ENCODE peak calls at places on chromosomes 4 and X, in seven cellular contexts. Z, L, K, C, H, R and M are unnamed samples.
A peak's percentile ranks its signal among the peaks of the same experiment; 100 is the strongest.

GRCh38 chr4:114187592-114187991 is 208.1 kb upstream of the ARSJ start:
- ATAC-seq in Z (no peak), L (no peak), K (no peak), C (no peak), H (no peak), R (no peak), M (no peak)

GRCh38 chr4:38673109-38673978 is 9.3 kb downstream of the KLF3 start:
- ATAC-seq in Z (peak; percentile 72), L (no peak), K (peak; percentile 73), C (peak; percentile 65), H (peak; percentile 33), R (peak; percentile 72), M (peak; percentile 48)

GRCh38 chrX:10158279-10158939 is 1.6 kb downstream of the CLCN4 start:
- ATAC-seq in Z (peak; percentile 28), L (peak; percentile 40), K (no peak), C (no peak), H (peak; percentile 55), R (no peak), M (no peak)

GRCh38 chrX:31356501-31357263 is 284.8 kb upstream of the FTHL17 start:
- ATAC-seq in Z (no peak), L (no peak), K (peak; percentile 96), C (no peak), H (no peak), R (no peak), M (no peak)

GRCh38 chrX:79036152-79036551 is 91.0 kb downstream of the P2RY10 start:
- ATAC-seq in Z (no peak), L (no peak), K (no peak), C (peak; percentile 26), H (no peak), R (no peak), M (no peak)

GRCh38 chr4:111807556-111807955 is 337.7 kb upstream of the FAM241A start:
- ATAC-seq in Z (no peak), L (no peak), K (no peak), C (no peak), H (no peak), R (no peak), M (no peak)

GRCh38 chrX:133783273-133783672 is 202.1 kb downstream of the GPC3 start:
- ATAC-seq in Z (no peak), L (peak; percentile 78), K (no peak), C (no peak), H (no peak), R (no peak), M (no peak)

GRCh38 chrX:53257166-53257565 is 24.2 kb downstream of the IQSEC2 start:
- ATAC-seq in Z (no peak), L (no peak), K (no peak), C (no peak), H (no peak), R (no peak), M (no peak)

GRCh38 chrX:150509703-150510102 is 58.7 kb upstream of the MTM1 start:
- ATAC-seq in Z (no peak), L (no peak), K (no peak), C (no peak), H (no peak), R (no peak), M (no peak)

GRCh38 chr4:36386691-36387090 is 105.3 kb downstream of the DTHD1 start:
- ATAC-seq in Z (no peak), L (peak; percentile 14), K (no peak), C (no peak), H (no peak), R (no peak), M (no peak)

GRCh38 chr4:128155231-128155855 is 94.2 kb downstream of the LARP1B start:
- ATAC-seq in Z (no peak), L (no peak), K (no peak), C (peak; percentile 51), H (no peak), R (no peak), M (no peak)

GRCh38 chrX:21806691-21807090 is 32.7 kb upstream of the MBTPS2 start:
- ATAC-seq in Z (no peak), L (no peak), K (no peak), C (no peak), H (no peak), R (no peak), M (no peak)

GRCh38 chr4:8435656-8436121 is 4.8 kb downstream of the ACOX3 start:
- ATAC-seq in Z (no peak), L (peak; percentile 78), K (no peak), C (no peak), H (peak; percentile 33), R (no peak), M (no peak)

GRCh38 chrX:105543271-105543670 is 279.1 kb upstream of the NRK start:
- ATAC-seq in Z (no peak), L (no peak), K (no peak), C (no peak), H (no peak), R (no peak), M (no peak)

GRCh38 chr4:105215609-105216313 is 69.1 kb downstream of the TET2 start:
- ATAC-seq in Z (no peak), L (peak; percentile 84), K (no peak), C (no peak), H (peak; percentile 78), R (no peak), M (no peak)

GRCh38 chrX:22135994-22136684 is 104.0 kb downstream of the PHEX start:
- ATAC-seq in Z (peak; percentile 75), L (peak; percentile 43), K (no peak), C (no peak), H (peak; percentile 48), R (peak; percentile 94), M (peak; percentile 39)

GRCh38 chr4:55458611-55459010 is 62.9 kb downstream of the TMEM165 start:
- ATAC-seq in Z (no peak), L (no peak), K (no peak), C (no peak), H (peak; percentile 65), R (no peak), M (no peak)

GRCh38 chrX:19193584-19193983 is 71.3 kb upstream of the ADGRG2 start:
- ATAC-seq in Z (no peak), L (no peak), K (peak; percentile 31), C (no peak), H (no peak), R (no peak), M (no peak)

GRCh38 chr4:162634390-162634789 is 470.6 kb upstream of the FSTL5 start:
- ATAC-seq in Z (no peak), L (no peak), K (no peak), C (no peak), H (no peak), R (no peak), M (no peak)

GRCh38 chr4:177272007-177272406 is 37.7 kb upstream of the NEIL3 start:
- ATAC-seq in Z (no peak), L (no peak), K (no peak), C (no peak), H (no peak), R (no peak), M (no peak)

GRCh38 chrX:68286980-68287379 is 146.3 kb downstream of the OPHN1 start:
- ATAC-seq in Z (no peak), L (no peak), K (no peak), C (no peak), H (no peak), R (no peak), M (no peak)

GRCh38 chr4:144646523-144647094 is 653 bp downstream of the HHIP start:
- ATAC-seq in Z (peak; percentile 91), L (peak; percentile 55), K (peak; percentile 85), C (no peak), H (peak; percentile 48), R (peak; percentile 5), M (peak; percentile 40)

GRCh38 chr4:79213040-79213439 is 112.8 kb downstream of the NAA11 start:
- ATAC-seq in Z (no peak), L (no peak), K (no peak), C (no peak), H (no peak), R (no peak), M (no peak)

GRCh38 chr4:79209822-79210635 is 115.8 kb downstream of the NAA11 start:
- ATAC-seq in Z (no peak), L (peak; percentile 23), K (peak; percentile 74), C (no peak), H (no peak), R (no peak), M (no peak)

GRCh38 chr4:79210636-79211049 is 115.2 kb downstream of the NAA11 start:
- ATAC-seq in Z (no peak), L (no peak), K (no peak), C (no peak), H (no peak), R (no peak), M (no peak)

GRCh38 chr4:79212311-79212710 is 113.5 kb downstream of the NAA11 start:
- ATAC-seq in Z (no peak), L (peak; percentile 49), K (no peak), C (no peak), H (no peak), R (no peak), M (no peak)

GRCh38 chr4:79211490-79211889 is 114.4 kb downstream of the NAA11 start:
- ATAC-seq in Z (no peak), L (no peak), K (no peak), C (no peak), H (no peak), R (no peak), M (no peak)
- TF ChIP-seq POLR2A in Z (no peak), L (no peak), K (no peak), C (no peak), H (no peak), R (no peak), M (no peak)

GRCh38 chr4:40055873-40056721 is 553 bp upstream of the N4BP2 start:
- ATAC-seq in Z (peak; percentile 45), L (peak; percentile 51), K (peak; percentile 52), C (no peak), H (peak; percentile 61), R (peak; percentile 47), M (peak; percentile 35)
- TF ChIP-seq POLR2A in Z (peak; percentile 54), L (peak; percentile 87), K (peak; percentile 78), C (no peak), H (peak; percentile 52), R (peak; percentile 84), M (peak; percentile 88)

DNA sequence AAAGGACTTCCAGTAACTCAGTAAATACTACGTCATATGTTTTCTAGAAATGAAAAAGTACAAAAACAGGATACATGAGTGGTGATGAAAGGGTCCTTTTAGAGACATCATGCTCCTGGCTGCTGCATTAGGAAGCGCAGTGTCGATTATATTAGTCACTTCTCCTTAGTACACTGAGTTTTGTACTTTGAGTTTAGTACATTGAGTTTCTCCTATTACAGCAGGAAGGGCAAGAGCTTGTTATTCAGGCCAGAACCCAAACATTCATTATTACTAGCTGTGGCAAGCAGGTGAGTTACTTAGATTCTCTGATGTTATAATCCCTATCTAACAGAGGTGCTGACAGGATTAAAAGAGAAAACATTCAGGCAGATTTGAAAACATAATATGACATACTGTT is 21.3 kb downstream of the RPGR start:
- ATAC-seq in Z (no peak), L (no peak), K (peak; percentile 58), C (peak; percentile 83), H (no peak), R (no peak), M (peak; percentile 80)
- TF ChIP-seq POLR2A in Z (no peak), L (no peak), K (no peak), C (no peak), H (no peak), R (no peak), M (no peak)

DNA sequence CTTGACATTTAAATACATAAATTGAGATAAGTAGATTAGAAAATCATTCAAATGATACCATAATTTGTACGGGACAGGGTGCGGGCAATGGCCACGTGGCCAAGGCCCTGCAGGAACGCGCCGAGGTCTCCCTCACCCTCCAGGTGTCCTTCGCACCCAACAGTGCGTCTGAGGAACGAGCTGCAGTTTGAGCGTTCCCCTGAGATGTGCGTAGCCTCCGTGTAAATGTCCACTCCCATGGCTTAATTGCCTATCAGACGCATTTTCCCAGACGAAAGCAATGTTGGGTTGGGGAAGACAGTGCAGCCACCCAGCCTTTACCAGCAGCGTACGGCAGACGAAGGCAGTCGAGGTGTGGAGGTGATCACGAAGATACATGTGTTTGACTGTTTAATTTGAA is 56.4 kb downstream of the CPLX1 start:
- ATAC-seq in Z (no peak), L (no peak), K (no peak), C (no peak), H (no peak), R (no peak), M (no peak)
- TF ChIP-seq POLR2A in Z (no peak), L (no peak), K (no peak), C (no peak), H (no peak), R (no peak), M (no peak)